ENCODE peak calls at places on chromosomes 12 and 14, in nine cellular contexts. V is hepatocyte; J is activated CD8-positive, alpha-beta memory T cell treated with anti-CD3 and anti-CD28 coated beads for 48 hours; K is stimulated activated CD4-positive, alpha-beta T cell treated with anti-CD3 and anti-CD28 coated beads, Interleukin-1b, Interleukin-23, amount 100 ng/mL, for 48 hours; E is midbrain; G is T-helper 9 cell; A is dorsolateral prefrontal cortex; H is fibroblast of mammary gland; B is renal cortical epithelial cell. Q is an unnamed sample.
A peak's percentile ranks its signal among the peaks of the same experiment; 100 is the strongest.

GRCh38 chr12:50642035-50642451 is 121.9 kb upstream of the ATF1 start:
- DNase-seq in V (no peak), J (no peak), K (no peak), E (no peak), G (no peak), A (no peak), H (peak; percentile 54), B (peak; percentile 85), Q (no peak)

GRCh38 chr12:52063986-52064649 is 5.7 kb upstream of the ATG101 start:
- DNase-seq in V (no peak), J (no peak), K (no peak), E (no peak), G (no peak), A (peak; percentile 50), H (peak; percentile 94), B (no peak), Q (no peak)

GRCh38 chr14:66359500-66359899 is 126.7 kb upstream of the CCDC196 start:
- DNase-seq in V (peak; percentile 78), J (no peak), K (no peak), E (peak; percentile 44), G (peak; percentile 5), A (no peak), H (peak; percentile 77), B (peak; percentile 64), Q (peak; percentile 31)

GRCh38 chr12:34297790-34298164 is 275.5 kb downstream of the ALG10 start:
- DNase-seq in V (no peak), J (no peak), K (no peak), E (no peak), G (no peak), A (no peak), H (no peak), B (no peak), Q (no peak)

GRCh38 chr14:55099741-55100140 is 29.3 kb upstream of the LGALS3 start:
- DNase-seq in V (no peak), J (no peak), K (no peak), E (no peak), G (no peak), A (no peak), H (peak; percentile 80), B (no peak), Q (no peak)

GRCh38 chr12:12611512-12612306 is at the start of gene CREBL2:
- DNase-seq in V (peak; percentile 97), J (peak; percentile 65), K (peak; percentile 87), E (peak; percentile 95), G (peak; percentile 79), A (peak; percentile 92), H (peak; percentile 97), B (peak; percentile 96), Q (peak; percentile 83)

GRCh38 chr12:53737494-53737808 is 10.2 kb upstream of the CALCOCO1 start:
- DNase-seq in V (no peak), J (no peak), K (no peak), E (no peak), G (no peak), A (no peak), H (no peak), B (no peak), Q (no peak)

GRCh38 chr14:50344116-50344775 is 32.1 kb downstream of the DMAC2L start:
- DNase-seq in V (no peak), J (peak; percentile 46), K (peak; percentile 91), E (no peak), G (no peak), A (no peak), H (peak; percentile 39), B (peak; percentile 70), Q (no peak)

GRCh38 chr12:71576546-71576945 is 87.1 kb downstream of the ZFC3H1 start:
- DNase-seq in V (no peak), J (no peak), K (no peak), E (no peak), G (no peak), A (no peak), H (no peak), B (no peak), Q (no peak)

GRCh38 chr12:6695313-6696045 is 5.1 kb downstream of the PIANP start:
- DNase-seq in V (no peak), J (no peak), K (no peak), E (no peak), G (no peak), A (no peak), H (no peak), B (no peak), Q (no peak)

GRCh38 chr14:72023128-72024042 is 91.2 kb downstream of the RGS6 start:
- DNase-seq in V (no peak), J (no peak), K (no peak), E (no peak), G (no peak), A (no peak), H (peak; percentile 23), B (peak; percentile 55), Q (no peak)

GRCh38 chr12:55938826-55939501 is 8.0 kb downstream of the DGKA start:
- DNase-seq in V (no peak), J (no peak), K (peak; percentile 73), E (no peak), G (no peak), A (no peak), H (no peak), B (no peak), Q (no peak)

GRCh38 chr14:34699873-34700621 is 14.3 kb downstream of the CFL2 start:
- DNase-seq in V (peak; percentile 58), J (no peak), K (no peak), E (no peak), G (no peak), A (no peak), H (peak; percentile 97), B (peak; percentile 93), Q (no peak)

GRCh38 chr14:100584056-100585031 is 2.9 kb downstream of the BEGAIN start:
- DNase-seq in V (no peak), J (no peak), K (no peak), E (no peak), G (no peak), A (peak; percentile 25), H (no peak), B (no peak), Q (peak; percentile 1)

GRCh38 chr12:120801146-120801545 is 75.5 kb downstream of the ACADS start:
- DNase-seq in V (peak; percentile 18), J (no peak), K (no peak), E (no peak), G (no peak), A (no peak), H (no peak), B (no peak), Q (no peak)

GRCh38 chr14:103055693-103056092 is 1.7 kb downstream of the CDC42BPB start:
- DNase-seq in V (no peak), J (no peak), K (no peak), E (no peak), G (no peak), A (no peak), H (peak; percentile 68), B (no peak), Q (no peak)

GRCh38 chr14:37668646-37669045 is 73.2 kb downstream of the TTC6 start:
- DNase-seq in V (peak; percentile 6), J (no peak), K (no peak), E (no peak), G (no peak), A (no peak), H (no peak), B (no peak), Q (no peak)

GRCh38 chr12:14289596-14289995 is 75.9 kb upstream of the ATF7IP start:
- DNase-seq in V (no peak), J (no peak), K (no peak), E (no peak), G (no peak), A (no peak), H (no peak), B (no peak), Q (no peak)

GRCh38 chr12:91506461-91506860 is 323.8 kb upstream of the DCN start:
- DNase-seq in V (no peak), J (no peak), K (no peak), E (no peak), G (no peak), A (no peak), H (no peak), B (no peak), Q (no peak)

GRCh38 chr12:19036673-19037357 is 92.7 kb upstream of the PLEKHA5 start:
- DNase-seq in V (no peak), J (no peak), K (no peak), E (no peak), G (no peak), A (no peak), H (no peak), B (no peak), Q (no peak)

GRCh38 chr12:29519585-29520182 is 22.2 kb upstream of the OVCH1 start:
- DNase-seq in V (peak; percentile 60), J (no peak), K (no peak), E (peak; percentile 39), G (peak; percentile 4), A (no peak), H (peak; percentile 71), B (peak; percentile 56), Q (peak; percentile 28)

GRCh38 chr12:132152921-132153321 is 8.7 kb downstream of the NOC4L start:
- DNase-seq in V (no peak), J (no peak), K (no peak), E (no peak), G (no peak), A (peak; percentile 25), H (no peak), B (no peak), Q (peak; percentile 6)

GRCh38 chr12:87509233-87509820 is 519.9 kb downstream of the C12orf50 start:
- DNase-seq in V (peak; percentile 20), J (no peak), K (no peak), E (no peak), G (no peak), A (no peak), H (peak; percentile 64), B (peak; percentile 69), Q (no peak)

GRCh38 chr12:5830121-5830520 is 114.9 kb downstream of the ANO2 start:
- DNase-seq in V (no peak), J (no peak), K (no peak), E (no peak), G (no peak), A (no peak), H (no peak), B (no peak), Q (no peak)

GRCh38 chr14:34980337-34980900 is 2.4 kb upstream of the SRP54 start:
- DNase-seq in V (no peak), J (no peak), K (no peak), E (no peak), G (no peak), A (no peak), H (no peak), B (no peak), Q (no peak)

GRCh38 chr12:112112423-112113132 is 4.0 kb upstream of the NAA25 start:
- DNase-seq in V (no peak), J (no peak), K (no peak), E (no peak), G (no peak), A (no peak), H (no peak), B (peak; percentile 80), Q (no peak)

GRCh38 chr12:100267603-100268281 is 765 bp downstream of the SCYL2 start:
- DNase-seq in V (peak; percentile 52), J (no peak), K (no peak), E (no peak), G (no peak), A (no peak), H (peak; percentile 50), B (peak; percentile 30), Q (no peak)

GRCh38 chr12:64175254-64175945 is 46.7 kb downstream of the KICS2 start:
- DNase-seq in V (no peak), J (no peak), K (no peak), E (peak; percentile 61), G (no peak), A (no peak), H (peak; percentile 72), B (no peak), Q (no peak)

GRCh38 chr14:94389731-94390371 is 1.4 kb upstream of the SERPINA1 start:
- DNase-seq in V (no peak), J (no peak), K (no peak), E (no peak), G (no peak), A (no peak), H (no peak), B (no peak), Q (no peak)

GRCh38 chr12:7176595-7176994 is 12.9 kb upstream of the PEX5 start:
- DNase-seq in V (no peak), J (no peak), K (no peak), E (no peak), G (no peak), A (no peak), H (no peak), B (no peak), Q (no peak)